ENCODE peak calls at places on chromosome 17, in five cellular contexts. One of them, this sample, is unnamed.

GRCh38 chr17:55134486-55135157 is 130.1 kb upstream of the HLF start:
- DNase-seq in NCI-H1105: no peak
- DNase-seq in T-helper 2 cell: no peak
- DNase-seq in EL: peak; percentile 13
- DNase-seq in NCI-H2227 treated with DMSO at 0.1 percent for 48 hours: no peak
- DNase-seq in this sample: peak; percentile 41

GRCh38 chr17:75856062-75856681 is 1.0 kb upstream of the WBP2 start:
- DNase-seq in NCI-H2227 treated with DMSO at 0.1 percent for 48 hours: peak; percentile 61
- DNase-seq in T-helper 2 cell: no peak
- DNase-seq in EL: peak; percentile 38
- DNase-seq in NCI-H1105: no peak
- DNase-seq in this sample: no peak

GRCh38 chr17:49249292-49249794 is 18.8 kb upstream of the PHOSPHO1 start:
- DNase-seq in NCI-H1105: no peak
- DNase-seq in NCI-H2227 treated with DMSO at 0.1 percent for 48 hours: peak; percentile 62
- DNase-seq in T-helper 2 cell: no peak
- DNase-seq in EL: no peak
- DNase-seq in this sample: no peak

GRCh38 chr17:56913000-56913866 is 616 bp downstream of the TRIM25 start:
- DNase-seq in NCI-H2227 treated with DMSO at 0.1 percent for 48 hours: peak; percentile 43
- DNase-seq in NCI-H1105: peak; percentile 33
- DNase-seq in EL: no peak
- DNase-seq in T-helper 2 cell: no peak
- DNase-seq in this sample: peak; percentile 18

GRCh38 chr17:8227238-8227581 is 16.8 kb upstream of the AURKB start:
- DNase-seq in T-helper 2 cell: no peak
- DNase-seq in NCI-H1105: no peak
- DNase-seq in EL: no peak
- DNase-seq in NCI-H2227 treated with DMSO at 0.1 percent for 48 hours: no peak
- DNase-seq in this sample: no peak

GRCh38 chr17:63173903-63174302 is 207.9 kb downstream of the TANC2 start:
- DNase-seq in NCI-H1105: no peak
- DNase-seq in T-helper 2 cell: no peak
- DNase-seq in NCI-H2227 treated with DMSO at 0.1 percent for 48 hours: no peak
- DNase-seq in EL: no peak
- DNase-seq in this sample: no peak

GRCh38 chr17:74072340-74072739 is 131.1 kb upstream of the RPL38 start:
- DNase-seq in T-helper 2 cell: no peak
- DNase-seq in EL: no peak
- DNase-seq in NCI-H2227 treated with DMSO at 0.1 percent for 48 hours: no peak
- DNase-seq in NCI-H1105: no peak
- DNase-seq in this sample: no peak

GRCh38 chr17:74945543-74945942 is 9.8 kb downstream of the OTOP3 start:
- DNase-seq in T-helper 2 cell: no peak
- DNase-seq in NCI-H1105: no peak
- DNase-seq in NCI-H2227 treated with DMSO at 0.1 percent for 48 hours: no peak
- DNase-seq in EL: no peak
- DNase-seq in this sample: no peak

GRCh38 chr17:8470447-8471047 is 34.9 kb downstream of the NDEL1 start:
- DNase-seq in EL: no peak
- DNase-seq in NCI-H2227 treated with DMSO at 0.1 percent for 48 hours: peak; percentile 25
- DNase-seq in T-helper 2 cell: no peak
- DNase-seq in NCI-H1105: peak; percentile 86
- DNase-seq in this sample: no peak

GRCh38 chr17:67401106-67401505 is 24.0 kb downstream of the PITPNC1 start:
- DNase-seq in NCI-H2227 treated with DMSO at 0.1 percent for 48 hours: no peak
- DNase-seq in T-helper 2 cell: no peak
- DNase-seq in EL: no peak
- DNase-seq in NCI-H1105: no peak
- DNase-seq in this sample: no peak

GRCh38 chr17:58401287-58401686 is 16.0 kb downstream of the RNF43 start:
- DNase-seq in NCI-H2227 treated with DMSO at 0.1 percent for 48 hours: no peak
- DNase-seq in EL: no peak
- DNase-seq in NCI-H1105: peak; percentile 85
- DNase-seq in T-helper 2 cell: no peak
- DNase-seq in this sample: no peak

GRCh38 chr17:16419929-16420271 is 4.5 kb downstream of the TRPV2 start:
- DNase-seq in NCI-H2227 treated with DMSO at 0.1 percent for 48 hours: no peak
- DNase-seq in T-helper 2 cell: no peak
- DNase-seq in EL: peak; percentile 92
- DNase-seq in NCI-H1105: no peak
- DNase-seq in this sample: peak; percentile 92

GRCh38 chr17:50829336-50829735 is 6.0 kb upstream of the WFIKKN2 start:
- DNase-seq in NCI-H1105: no peak
- DNase-seq in T-helper 2 cell: no peak
- DNase-seq in NCI-H2227 treated with DMSO at 0.1 percent for 48 hours: no peak
- DNase-seq in EL: no peak
- DNase-seq in this sample: no peak

GRCh38 chr17:75574404-75575093 is 13.1 kb upstream of the MYO15B start:
- DNase-seq in T-helper 2 cell: no peak
- DNase-seq in EL: no peak
- DNase-seq in NCI-H2227 treated with DMSO at 0.1 percent for 48 hours: no peak
- DNase-seq in NCI-H1105: no peak
- DNase-seq in this sample: no peak

GRCh38 chr17:64173646-64174045 is 43.7 kb upstream of the ERN1 start:
- DNase-seq in NCI-H1105: no peak
- DNase-seq in NCI-H2227 treated with DMSO at 0.1 percent for 48 hours: no peak
- DNase-seq in EL: no peak
- DNase-seq in T-helper 2 cell: no peak
- DNase-seq in this sample: no peak

GRCh38 chr17:33183487-33184026 is 109.5 kb downstream of the ASIC2 start:
- DNase-seq in EL: no peak
- DNase-seq in T-helper 2 cell: no peak
- DNase-seq in NCI-H2227 treated with DMSO at 0.1 percent for 48 hours: no peak
- DNase-seq in NCI-H1105: no peak
- DNase-seq in this sample: no peak

GRCh38 chr17:77189148-77189547 is 48.4 kb downstream of the SEC14L1 start:
- DNase-seq in NCI-H1105: no peak
- DNase-seq in NCI-H2227 treated with DMSO at 0.1 percent for 48 hours: no peak
- DNase-seq in EL: no peak
- DNase-seq in T-helper 2 cell: no peak
- DNase-seq in this sample: no peak

GRCh38 chr17:50950002-50950877 is 84.1 kb upstream of the TOB1 start:
- DNase-seq in EL: peak; percentile 93
- DNase-seq in NCI-H2227 treated with DMSO at 0.1 percent for 48 hours: peak; percentile 53
- DNase-seq in NCI-H1105: peak; percentile 13
- DNase-seq in T-helper 2 cell: no peak
- DNase-seq in this sample: peak; percentile 91

GRCh38 chr17:10614536-10615155 is 42.5 kb downstream of the MYH3 start:
- DNase-seq in T-helper 2 cell: no peak
- DNase-seq in NCI-H1105: peak; percentile 13
- DNase-seq in NCI-H2227 treated with DMSO at 0.1 percent for 48 hours: no peak
- DNase-seq in EL: peak; percentile 74
- DNase-seq in this sample: peak; percentile 40

GRCh38 chr17:35731239-35731931 is at the start of gene RASL10B:
- DNase-seq in NCI-H2227 treated with DMSO at 0.1 percent for 48 hours: peak; percentile 0
- DNase-seq in T-helper 2 cell: no peak
- DNase-seq in EL: peak; percentile 64
- DNase-seq in NCI-H1105: no peak
- DNase-seq in this sample: peak; percentile 60